ENCODE peak calls at places on chromosomes 6 and 20, in eight cellular contexts. One of them, this sample, is unnamed.

GRCh38 chr6:161029195-161029809 is 37.7 kb downstream of the MAP3K4 start:
- DNase-seq in stimulated activated CD4-positive, alpha-beta T cell treated with anti-CD3 and anti-CD28 coated beads, Interleukin-15, amount 100 ng/mL, for 1 hour: no peak
- DNase-seq in T-helper 22 cell: no peak
- DNase-seq in GM13977: peak
- DNase-seq in aorta: no peak
- DNase-seq in iPS-NIHi11: no peak
- DNase-seq in HCT116: no peak
- DNase-seq in prostate gland: no peak
- DNase-seq in this sample: no peak

GRCh38 chr20:62305149-62305764 is 2.5 kb downstream of the ADRM1 start:
- DNase-seq in T-helper 22 cell: no peak
- DNase-seq in HCT116: no peak
- DNase-seq in aorta: no peak
- DNase-seq in stimulated activated CD4-positive, alpha-beta T cell treated with anti-CD3 and anti-CD28 coated beads, Interleukin-15, amount 100 ng/mL, for 1 hour: no peak
- DNase-seq in GM13977: no peak
- DNase-seq in prostate gland: no peak
- DNase-seq in iPS-NIHi11: no peak
- DNase-seq in this sample: no peak

GRCh38 chr6:165895421-165896165 is 232.6 kb upstream of the PDE10A start:
- DNase-seq in stimulated activated CD4-positive, alpha-beta T cell treated with anti-CD3 and anti-CD28 coated beads, Interleukin-15, amount 100 ng/mL, for 1 hour: no peak
- DNase-seq in prostate gland: no peak
- DNase-seq in GM13977: no peak
- DNase-seq in iPS-NIHi11: no peak
- DNase-seq in aorta: no peak
- DNase-seq in T-helper 22 cell: no peak
- DNase-seq in HCT116: no peak
- DNase-seq in this sample: no peak

GRCh38 chr6:90393232-90393884 is 96.7 kb upstream of the BACH2 start:
- DNase-seq in HCT116: peak
- DNase-seq in stimulated activated CD4-positive, alpha-beta T cell treated with anti-CD3 and anti-CD28 coated beads, Interleukin-15, amount 100 ng/mL, for 1 hour: no peak
- DNase-seq in iPS-NIHi11: peak
- DNase-seq in aorta: no peak
- DNase-seq in GM13977: peak
- DNase-seq in prostate gland: peak
- DNase-seq in T-helper 22 cell: peak
- DNase-seq in this sample: peak

GRCh38 chr20:33301192-33301930 is 18.3 kb downstream of the BPIFB1 start:
- DNase-seq in stimulated activated CD4-positive, alpha-beta T cell treated with anti-CD3 and anti-CD28 coated beads, Interleukin-15, amount 100 ng/mL, for 1 hour: no peak
- DNase-seq in GM13977: no peak
- DNase-seq in prostate gland: no peak
- DNase-seq in aorta: no peak
- DNase-seq in HCT116: no peak
- DNase-seq in iPS-NIHi11: no peak
- DNase-seq in T-helper 22 cell: no peak
- DNase-seq in this sample: no peak

GRCh38 chr20:41126719-41127118 is 10.6 kb upstream of the PLCG1 start:
- DNase-seq in aorta: no peak
- DNase-seq in stimulated activated CD4-positive, alpha-beta T cell treated with anti-CD3 and anti-CD28 coated beads, Interleukin-15, amount 100 ng/mL, for 1 hour: no peak
- DNase-seq in GM13977: no peak
- DNase-seq in iPS-NIHi11: no peak
- DNase-seq in T-helper 22 cell: no peak
- DNase-seq in HCT116: no peak
- DNase-seq in prostate gland: no peak
- DNase-seq in this sample: no peak

GRCh38 chr20:58466309-58466708 is 48.9 kb downstream of the APCDD1L start:
- DNase-seq in T-helper 22 cell: no peak
- DNase-seq in GM13977: no peak
- DNase-seq in iPS-NIHi11: no peak
- DNase-seq in stimulated activated CD4-positive, alpha-beta T cell treated with anti-CD3 and anti-CD28 coated beads, Interleukin-15, amount 100 ng/mL, for 1 hour: no peak
- DNase-seq in HCT116: no peak
- DNase-seq in prostate gland: no peak
- DNase-seq in aorta: no peak
- DNase-seq in this sample: no peak

GRCh38 chr6:80508885-80509630 is 402.6 kb downstream of the BCKDHB start:
- DNase-seq in GM13977: no peak
- DNase-seq in iPS-NIHi11: no peak
- DNase-seq in T-helper 22 cell: no peak
- DNase-seq in HCT116: no peak
- DNase-seq in aorta: no peak
- DNase-seq in stimulated activated CD4-positive, alpha-beta T cell treated with anti-CD3 and anti-CD28 coated beads, Interleukin-15, amount 100 ng/mL, for 1 hour: no peak
- DNase-seq in prostate gland: no peak
- DNase-seq in this sample: no peak

GRCh38 chr6:107540465-107540857 is 50.5 kb downstream of the SOBP start:
- DNase-seq in HCT116: no peak
- DNase-seq in T-helper 22 cell: no peak
- DNase-seq in GM13977: no peak
- DNase-seq in stimulated activated CD4-positive, alpha-beta T cell treated with anti-CD3 and anti-CD28 coated beads, Interleukin-15, amount 100 ng/mL, for 1 hour: no peak
- DNase-seq in iPS-NIHi11: no peak
- DNase-seq in prostate gland: no peak
- DNase-seq in aorta: no peak
- DNase-seq in this sample: no peak

GRCh38 chr6:143867236-143867635 is 3.0 kb downstream of the ZC2HC1B start:
- DNase-seq in T-helper 22 cell: no peak
- DNase-seq in stimulated activated CD4-positive, alpha-beta T cell treated with anti-CD3 and anti-CD28 coated beads, Interleukin-15, amount 100 ng/mL, for 1 hour: no peak
- DNase-seq in prostate gland: no peak
- DNase-seq in aorta: no peak
- DNase-seq in iPS-NIHi11: no peak
- DNase-seq in HCT116: no peak
- DNase-seq in GM13977: no peak
- DNase-seq in this sample: no peak

GRCh38 chr6:45964300-45964699 is 51.4 kb downstream of the CLIC5 start:
- DNase-seq in stimulated activated CD4-positive, alpha-beta T cell treated with anti-CD3 and anti-CD28 coated beads, Interleukin-15, amount 100 ng/mL, for 1 hour: no peak
- DNase-seq in HCT116: no peak
- DNase-seq in iPS-NIHi11: no peak
- DNase-seq in prostate gland: no peak
- DNase-seq in T-helper 22 cell: no peak
- DNase-seq in aorta: no peak
- DNase-seq in GM13977: no peak
- DNase-seq in this sample: no peak

GRCh38 chr6:101779051-101779844 is 385.7 kb downstream of the GRIK2 start:
- DNase-seq in aorta: no peak
- DNase-seq in HCT116: no peak
- DNase-seq in stimulated activated CD4-positive, alpha-beta T cell treated with anti-CD3 and anti-CD28 coated beads, Interleukin-15, amount 100 ng/mL, for 1 hour: no peak
- DNase-seq in prostate gland: no peak
- DNase-seq in T-helper 22 cell: no peak
- DNase-seq in iPS-NIHi11: no peak
- DNase-seq in GM13977: no peak
- DNase-seq in this sample: no peak

GRCh38 chr6:46306429-46306828 is 135.6 kb upstream of the ENPP5 start:
- DNase-seq in GM13977: no peak
- DNase-seq in stimulated activated CD4-positive, alpha-beta T cell treated with anti-CD3 and anti-CD28 coated beads, Interleukin-15, amount 100 ng/mL, for 1 hour: no peak
- DNase-seq in iPS-NIHi11: no peak
- DNase-seq in prostate gland: no peak
- DNase-seq in HCT116: no peak
- DNase-seq in T-helper 22 cell: no peak
- DNase-seq in aorta: no peak
- DNase-seq in this sample: no peak

GRCh38 chr6:8064638-8065518 is 689 bp upstream of the BLOC1S5 start:
- DNase-seq in prostate gland: no peak
- DNase-seq in T-helper 22 cell: no peak
- DNase-seq in aorta: no peak
- DNase-seq in GM13977: no peak
- DNase-seq in HCT116: no peak
- DNase-seq in stimulated activated CD4-positive, alpha-beta T cell treated with anti-CD3 and anti-CD28 coated beads, Interleukin-15, amount 100 ng/mL, for 1 hour: no peak
- DNase-seq in iPS-NIHi11: no peak
- DNase-seq in this sample: no peak

GRCh38 chr6:53059648-53060589 is 5.3 kb upstream of the FBXO9 start:
- DNase-seq in prostate gland: no peak
- DNase-seq in T-helper 22 cell: no peak
- DNase-seq in GM13977: no peak
- DNase-seq in iPS-NIHi11: no peak
- DNase-seq in stimulated activated CD4-positive, alpha-beta T cell treated with anti-CD3 and anti-CD28 coated beads, Interleukin-15, amount 100 ng/mL, for 1 hour: no peak
- DNase-seq in aorta: no peak
- DNase-seq in HCT116: no peak
- DNase-seq in this sample: no peak

GRCh38 chr6:33172307-33173227 is 19.7 kb downstream of the COL11A2 start:
- DNase-seq in stimulated activated CD4-positive, alpha-beta T cell treated with anti-CD3 and anti-CD28 coated beads, Interleukin-15, amount 100 ng/mL, for 1 hour: no peak
- DNase-seq in prostate gland: peak
- DNase-seq in iPS-NIHi11: peak
- DNase-seq in T-helper 22 cell: no peak
- DNase-seq in aorta: peak
- DNase-seq in GM13977: peak
- DNase-seq in HCT116: peak
- DNase-seq in this sample: no peak

GRCh38 chr6:32369678-32370077 is 2.0 kb downstream of the TSBP1 start:
- DNase-seq in iPS-NIHi11: no peak
- DNase-seq in GM13977: no peak
- DNase-seq in HCT116: peak
- DNase-seq in T-helper 22 cell: no peak
- DNase-seq in stimulated activated CD4-positive, alpha-beta T cell treated with anti-CD3 and anti-CD28 coated beads, Interleukin-15, amount 100 ng/mL, for 1 hour: no peak
- DNase-seq in aorta: no peak
- DNase-seq in prostate gland: no peak
- DNase-seq in this sample: no peak

GRCh38 chr6:148263961-148264360 is 78.7 kb upstream of the SASH1 start:
- DNase-seq in HCT116: no peak
- DNase-seq in GM13977: no peak
- DNase-seq in iPS-NIHi11: no peak
- DNase-seq in T-helper 22 cell: no peak
- DNase-seq in prostate gland: no peak
- DNase-seq in stimulated activated CD4-positive, alpha-beta T cell treated with anti-CD3 and anti-CD28 coated beads, Interleukin-15, amount 100 ng/mL, for 1 hour: no peak
- DNase-seq in aorta: no peak
- DNase-seq in this sample: no peak

GRCh38 chr6:170439366-170440351 is 113.4 kb downstream of the PSMB1 start:
- DNase-seq in T-helper 22 cell: no peak
- DNase-seq in HCT116: no peak
- DNase-seq in prostate gland: no peak
- DNase-seq in aorta: no peak
- DNase-seq in stimulated activated CD4-positive, alpha-beta T cell treated with anti-CD3 and anti-CD28 coated beads, Interleukin-15, amount 100 ng/mL, for 1 hour: no peak
- DNase-seq in GM13977: no peak
- DNase-seq in iPS-NIHi11: no peak
- DNase-seq in this sample: no peak

GRCh38 chr6:12567682-12568081 is 148.9 kb upstream of the PHACTR1 start:
- DNase-seq in GM13977: no peak
- DNase-seq in aorta: no peak
- DNase-seq in HCT116: no peak
- DNase-seq in T-helper 22 cell: no peak
- DNase-seq in iPS-NIHi11: no peak
- DNase-seq in prostate gland: no peak
- DNase-seq in stimulated activated CD4-positive, alpha-beta T cell treated with anti-CD3 and anti-CD28 coated beads, Interleukin-15, amount 100 ng/mL, for 1 hour: no peak
- DNase-seq in this sample: peak

This sample was measured in dermis microvascular lymphatic vessel endothelial cell.